ENCODE peak calls at places on chromosomes 7 and 10, in four cellular contexts. One of them, this sample, is unnamed.

GRCh38 chr7:156947120-156947843 is 2.2 kb upstream of the NOM1 start:
- DNase-seq in spleen: no peak
- DNase-seq in ovary: no peak
- DNase-seq in body of pancreas: no peak
- DNase-seq in this sample: no peak

GRCh38 chr7:127888411-127888810 is 142.8 kb downstream of the LRRC4 start:
- DNase-seq in body of pancreas: no peak
- DNase-seq in spleen: no peak
- DNase-seq in ovary: no peak
- DNase-seq in this sample: no peak

GRCh38 chr10:53754851-53755250 is 982.3 kb upstream of the MBL2 start:
- DNase-seq in body of pancreas: no peak
- DNase-seq in ovary: no peak
- DNase-seq in spleen: no peak
- DNase-seq in this sample: no peak

GRCh38 chr10:91596821-91597396 is 36.0 kb downstream of the PPP1R3C start:
- DNase-seq in body of pancreas: no peak
- DNase-seq in ovary: no peak
- DNase-seq in spleen: no peak
- DNase-seq in this sample: no peak

GRCh38 chr10:28400678-28401077 is 97.8 kb upstream of the MPP7 start:
- DNase-seq in body of pancreas: no peak
- DNase-seq in spleen: no peak
- DNase-seq in ovary: no peak
- DNase-seq in this sample: no peak

GRCh38 chr10:13631594-13631993 is 44.8 kb downstream of the PRPF18 start:
- DNase-seq in ovary: no peak
- DNase-seq in body of pancreas: peak
- DNase-seq in spleen: no peak
- DNase-seq in this sample: no peak

GRCh38 chr7:44466300-44467216 is 23.9 kb downstream of the NUDCD3 start:
- DNase-seq in ovary: no peak
- DNase-seq in body of pancreas: no peak
- DNase-seq in spleen: no peak
- DNase-seq in this sample: no peak

GRCh38 chr7:460374-461117 is 59.1 kb downstream of the PDGFA start:
- DNase-seq in spleen: peak
- DNase-seq in body of pancreas: no peak
- DNase-seq in ovary: no peak
- DNase-seq in this sample: no peak

GRCh38 chr7:36036590-36036989 is 116.5 kb upstream of the EEPD1 start:
- DNase-seq in spleen: no peak
- DNase-seq in body of pancreas: no peak
- DNase-seq in ovary: no peak
- DNase-seq in this sample: peak

GRCh38 chr7:8637322-8637721 is 203.9 kb downstream of the NXPH1 start:
- DNase-seq in body of pancreas: peak
- DNase-seq in ovary: no peak
- DNase-seq in spleen: no peak
- DNase-seq in this sample: no peak

GRCh38 chr10:68871731-68872342 is 29.3 kb upstream of the DDX50 start:
- DNase-seq in body of pancreas: peak
- DNase-seq in spleen: no peak
- DNase-seq in ovary: no peak
- DNase-seq in this sample: no peak

GRCh38 chr10:60044221-60044620 is 137.9 kb upstream of the CCDC6 start:
- DNase-seq in ovary: no peak
- DNase-seq in body of pancreas: no peak
- DNase-seq in spleen: no peak
- DNase-seq in this sample: no peak

GRCh38 chr7:150944066-150945042 is 33.8 kb downstream of the KCNH2 start:
- DNase-seq in ovary: no peak
- DNase-seq in spleen: peak
- DNase-seq in body of pancreas: no peak
- DNase-seq in this sample: peak

GRCh38 chr7:66163186-66163610 is 41.9 kb upstream of the TPST1 start:
- DNase-seq in body of pancreas: no peak
- DNase-seq in ovary: no peak
- DNase-seq in spleen: no peak
- DNase-seq in this sample: no peak

GRCh38 chr7:37297546-37297945 is 151.1 kb downstream of the ELMO1 start:
- DNase-seq in ovary: no peak
- DNase-seq in spleen: no peak
- DNase-seq in body of pancreas: no peak
- DNase-seq in this sample: no peak

GRCh38 chr7:53697913-53698312 is 662.5 kb downstream of the POM121L12 start:
- DNase-seq in ovary: no peak
- DNase-seq in body of pancreas: no peak
- DNase-seq in spleen: no peak
- DNase-seq in this sample: no peak

GRCh38 chr7:142632291-142633134 is 116.8 kb upstream of the PRSS1 start:
- DNase-seq in spleen: peak
- DNase-seq in ovary: peak
- DNase-seq in body of pancreas: peak
- DNase-seq in this sample: no peak

GRCh38 chr7:106717997-106718871 is 57.3 kb upstream of the CCDC71L start:
- DNase-seq in spleen: no peak
- DNase-seq in ovary: no peak
- DNase-seq in body of pancreas: peak
- DNase-seq in this sample: no peak

GRCh38 chr10:22185586-22185985 is 32.2 kb downstream of the EBLN1 start:
- DNase-seq in ovary: no peak
- DNase-seq in body of pancreas: no peak
- DNase-seq in spleen: no peak
- DNase-seq in this sample: no peak

GRCh38 chr10:28754930-28755718 is 77.8 kb downstream of the BAMBI start:
- DNase-seq in spleen: no peak
- DNase-seq in ovary: no peak
- DNase-seq in body of pancreas: no peak
- DNase-seq in this sample: no peak

GRCh38 chr7:150399861-150400778 is 21.0 kb downstream of the ZNF775 start:
- DNase-seq in ovary: no peak
- DNase-seq in spleen: no peak
- DNase-seq in body of pancreas: no peak
- DNase-seq in this sample: no peak

GRCh38 chr7:2120841-2121830 is 111.6 kb downstream of the MAD1L1 start:
- DNase-seq in spleen: no peak
- DNase-seq in body of pancreas: no peak
- DNase-seq in ovary: peak
- DNase-seq in this sample: no peak

GRCh38 chr10:126504051-126504760 is 115.9 kb upstream of the ADAM12 start:
- DNase-seq in spleen: no peak
- DNase-seq in ovary: peak
- DNase-seq in body of pancreas: peak
- DNase-seq in this sample: no peak

GRCh38 chr10:123573236-123574147 is 92.7 kb upstream of the GPR26 start:
- DNase-seq in body of pancreas: peak
- DNase-seq in spleen: no peak
- DNase-seq in ovary: no peak
- DNase-seq in this sample: peak

GRCh38 chr7:40300146-40300655 is 165.4 kb downstream of the SUGCT start:
- DNase-seq in ovary: no peak
- DNase-seq in body of pancreas: no peak
- DNase-seq in spleen: no peak
- DNase-seq in this sample: no peak

GRCh38 chr10:123556736-123557135 is 109.4 kb upstream of the GPR26 start:
- DNase-seq in ovary: no peak
- DNase-seq in body of pancreas: no peak
- DNase-seq in spleen: no peak
- DNase-seq in this sample: no peak

GRCh38 chr7:90453931-90454330 is 15.5 kb upstream of the PTTG1IP2 start:
- DNase-seq in body of pancreas: no peak
- DNase-seq in ovary: no peak
- DNase-seq in spleen: no peak
- DNase-seq in this sample: no peak

GRCh38 chr7:47536705-47537611 is 45.0 kb downstream of the TNS3 start:
- DNase-seq in body of pancreas: peak
- DNase-seq in ovary: peak
- DNase-seq in spleen: peak
- DNase-seq in this sample: peak

GRCh38 chr7:106347229-106347833 is 62.5 kb upstream of the NAMPT start:
- DNase-seq in body of pancreas: peak
- DNase-seq in ovary: no peak
- DNase-seq in spleen: no peak
- DNase-seq in this sample: no peak

GRCh38 chr7:44141221-44141850 is at the start of gene MYL7:
- DNase-seq in body of pancreas: no peak
- DNase-seq in ovary: no peak
- DNase-seq in spleen: peak
- DNase-seq in this sample: no peak

GRCh38 chr7:23810099-23810498 is 100.1 kb downstream of the STK31 start:
- DNase-seq in spleen: no peak
- DNase-seq in body of pancreas: no peak
- DNase-seq in ovary: no peak
- DNase-seq in this sample: no peak
- TF ChIP-seq CTCF in spleen: no peak
- TF ChIP-seq CTCF in body of pancreas: no peak
- TF ChIP-seq CTCF in ovary: no peak
- TF ChIP-seq CTCF in this sample: no peak

GRCh38 chr10:73798087-73798486 is 12.7 kb downstream of the ZSWIM8 start:
- DNase-seq in ovary: no peak
- DNase-seq in spleen: no peak
- DNase-seq in body of pancreas: no peak
- DNase-seq in this sample: no peak
- TF ChIP-seq POLR2A in ovary: no peak
- TF ChIP-seq POLR2A in spleen: no peak
- TF ChIP-seq POLR2A in body of pancreas: no peak
- TF ChIP-seq POLR2A in this sample: no peak

DNA sequence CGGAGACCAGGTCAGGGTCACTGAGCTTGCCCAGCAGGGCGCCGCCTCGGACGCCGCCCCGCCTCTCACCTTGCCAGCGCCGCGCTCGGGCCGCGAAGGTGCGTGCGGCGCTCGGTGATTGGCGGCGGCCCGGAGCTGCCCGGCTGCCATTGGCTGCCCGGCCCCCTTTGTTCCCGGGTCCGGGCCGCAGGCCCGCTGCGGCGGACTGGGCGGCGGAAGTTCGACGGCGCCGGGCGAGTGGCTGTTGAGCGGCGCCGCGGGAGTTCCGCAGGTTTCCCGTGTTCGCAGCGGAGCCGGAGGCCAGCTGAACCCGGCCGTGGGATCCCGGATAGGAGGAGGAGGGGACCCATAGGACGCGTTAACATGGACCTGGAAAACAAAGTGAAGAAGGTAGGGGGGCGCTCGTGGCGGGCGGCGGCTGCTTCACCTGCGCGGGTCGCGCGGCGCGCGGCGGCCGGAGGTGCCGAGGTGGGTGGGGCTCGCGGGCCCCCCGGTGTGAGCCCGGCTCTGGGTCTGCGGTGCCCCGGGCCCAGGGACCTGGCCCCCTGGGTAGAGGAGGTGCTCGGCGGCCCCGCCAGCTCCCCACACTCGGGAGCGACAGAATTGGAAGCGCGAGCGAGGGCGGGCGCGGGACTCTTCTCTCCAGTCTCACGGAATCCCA is at the start of gene TES:
- DNase-seq in body of pancreas: peak
- DNase-seq in spleen: peak
- DNase-seq in ovary: peak
- DNase-seq in this sample: peak
- H3K4me3 ChIP-seq in body of pancreas: peak
- H3K4me3 ChIP-seq in spleen: peak
- H3K4me3 ChIP-seq in ovary: peak
- H3K4me3 ChIP-seq in this sample: peak

DNA sequence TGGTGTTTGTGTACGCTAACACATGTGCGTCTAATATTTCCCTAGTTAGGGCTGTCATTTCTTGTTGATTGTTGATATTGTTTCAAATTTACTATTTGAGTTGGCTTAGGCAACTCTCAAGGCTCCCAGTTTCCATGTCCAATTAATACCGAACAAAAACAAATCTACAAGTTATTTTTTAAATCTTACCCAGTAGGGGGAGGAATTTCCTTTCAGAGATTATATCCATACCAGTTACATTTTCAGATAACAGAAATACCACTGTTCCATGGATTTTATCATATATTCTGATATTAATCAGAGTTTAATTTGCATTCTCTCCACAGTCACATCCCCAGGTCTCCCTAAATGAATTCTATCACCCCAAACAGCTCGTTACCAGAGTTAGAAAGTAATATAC is 7.2 kb upstream of the AKR1B10 start:
- DNase-seq in ovary: no peak
- DNase-seq in body of pancreas: no peak
- DNase-seq in spleen: no peak
- DNase-seq in this sample: no peak
- TF ChIP-seq CTCF in ovary: no peak
- TF ChIP-seq CTCF in body of pancreas: peak
- TF ChIP-seq CTCF in spleen: no peak
- TF ChIP-seq CTCF in this sample: no peak

DNA sequence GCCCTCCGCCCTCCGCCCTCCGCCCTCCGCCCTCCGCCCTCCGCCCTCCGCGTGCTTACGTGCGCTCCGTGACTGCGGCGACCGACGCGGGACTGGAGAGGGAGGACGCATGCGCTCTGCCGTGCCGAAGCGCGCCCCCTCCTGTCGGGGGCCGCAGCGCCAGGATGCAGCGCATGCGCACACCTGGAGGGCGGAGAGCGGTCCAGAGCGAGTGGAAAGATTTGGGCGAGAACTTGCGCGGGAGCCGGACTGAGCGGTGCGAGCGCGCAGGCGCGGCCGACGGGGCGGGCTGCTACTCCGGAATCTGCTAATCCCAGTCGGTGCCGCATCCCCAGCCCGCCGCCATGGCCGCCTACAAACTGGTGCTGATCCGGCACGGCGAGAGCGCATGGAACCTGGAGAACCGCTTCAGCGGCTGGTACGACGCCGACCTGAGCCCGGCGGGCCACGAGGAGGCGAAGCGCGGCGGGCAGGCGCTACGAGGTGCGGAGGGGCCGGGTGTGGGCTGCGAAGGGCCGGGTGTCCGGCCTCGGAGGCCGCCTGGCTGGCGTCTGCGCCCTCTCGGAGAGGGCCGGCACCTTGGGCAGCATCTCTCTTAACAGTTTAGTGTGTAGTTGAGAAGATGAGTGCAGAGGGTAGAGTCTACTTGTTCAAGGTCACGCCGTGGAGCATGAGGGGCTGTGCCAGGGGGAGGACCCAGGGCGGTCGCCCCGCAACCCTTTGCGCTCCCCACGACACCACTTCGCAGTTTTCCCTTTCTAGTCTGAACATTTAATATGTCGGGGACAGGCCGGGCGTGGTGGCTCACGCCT is at the start of gene PGAM1:
- DNase-seq in body of pancreas: peak
- DNase-seq in spleen: peak
- DNase-seq in ovary: peak
- DNase-seq in this sample: peak
- TF ChIP-seq POLR2A in body of pancreas: peak
- TF ChIP-seq POLR2A in spleen: peak
- TF ChIP-seq POLR2A in ovary: peak
- TF ChIP-seq POLR2A in this sample: no peak

DNA sequence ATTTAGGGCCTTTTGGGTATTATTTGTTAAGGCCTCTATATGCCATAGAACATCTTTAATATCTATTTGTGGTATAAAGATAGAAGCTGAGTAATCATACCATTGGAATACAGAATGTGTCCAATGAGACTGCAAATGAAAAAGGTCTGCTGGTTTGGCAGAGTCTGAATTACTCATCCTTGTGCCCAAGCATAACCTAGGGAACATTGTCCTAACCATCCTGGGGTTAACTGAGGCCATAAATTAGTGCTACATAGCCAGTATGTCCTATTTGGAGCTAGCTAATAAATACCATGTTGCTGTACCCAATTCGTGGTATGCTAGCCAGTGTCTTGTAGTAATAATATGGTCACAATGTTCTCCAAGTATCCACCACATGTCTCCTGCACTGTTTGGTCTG is 117.1 kb downstream of the ANKRD26 start:
- DNase-seq in body of pancreas: no peak
- DNase-seq in ovary: no peak
- DNase-seq in spleen: no peak
- DNase-seq in this sample: no peak
- H3K4me3 ChIP-seq in body of pancreas: no peak
- H3K4me3 ChIP-seq in ovary: no peak
- H3K4me3 ChIP-seq in spleen: no peak
- H3K4me3 ChIP-seq in this sample: no peak